ENCODE peak calls at places on chromosome 15, in nine cellular contexts. D is brain microvascular endothelial cell, B is lower lobe of right lung, H is testis, P is transverse colon, Q is HepG2, L is heart right ventricle, O is ascending aorta, X is HCT116. M is an unnamed sample.

GRCh38 chr15:42805266-42805665 is 68.3 kb upstream of the CDAN1 start:
- DNase-seq in O (no peak), H (no peak), P (no peak), D (no peak), X (no peak), B (no peak), Q (no peak), L (no peak), M (no peak)

GRCh38 chr15:41276821-41277220 is 45.8 kb downstream of the CHP1 start:
- DNase-seq in D (no peak), L (no peak), B (no peak), Q (no peak), O (no peak), P (no peak), X (no peak), H (no peak), M (no peak)

GRCh38 chr15:32718822-32719716 is 1.3 kb downstream of the GREM1 start:
- DNase-seq in X (no peak), O (no peak), D (no peak), L (no peak), B (peak; percentile 48), Q (no peak), P (peak; percentile 17), H (no peak), M (no peak)

GRCh38 chr15:39710681-39711080 is 72.0 kb downstream of the FSIP1 start:
- DNase-seq in L (no peak), O (no peak), D (no peak), Q (no peak), P (no peak), H (no peak), B (no peak), X (no peak), M (no peak)

GRCh38 chr15:39574416-39574815 is 6.5 kb upstream of the THBS1 start:
- DNase-seq in Q (no peak), X (no peak), L (no peak), D (no peak), P (no peak), B (no peak), O (no peak), H (no peak), M (no peak)

GRCh38 chr15:101684384-101684783 is 32.2 kb upstream of the TM2D3 start:
- DNase-seq in X (no peak), Q (no peak), L (no peak), P (no peak), H (no peak), D (peak; percentile 86), B (no peak), O (no peak), M (no peak)

GRCh38 chr15:88257311-88257901 is 867 bp upstream of the NTRK3 start:
- DNase-seq in Q (no peak), L (no peak), H (no peak), O (no peak), X (no peak), P (no peak), D (no peak), B (no peak), M (no peak)

GRCh38 chr15:60399931-60400330 is 2.1 kb upstream of the ANXA2 start:
- DNase-seq in P (no peak), H (no peak), L (no peak), D (no peak), O (no peak), X (no peak), B (no peak), Q (no peak), M (no peak)

GRCh38 chr15:70442211-70442610 is 321.1 kb downstream of the UACA start:
- DNase-seq in Q (no peak), B (no peak), D (no peak), P (no peak), H (no peak), O (no peak), L (no peak), X (no peak), M (no peak)

GRCh38 chr15:39934415-39935044 is 615 bp downstream of the EIF2AK4 start:
- DNase-seq in Q (peak; percentile 9), P (no peak), H (no peak), L (no peak), B (no peak), D (no peak), O (no peak), X (no peak), M (no peak)

GRCh38 chr15:50911001-50911400 is 2.5 kb downstream of the AP4E1 start:
- DNase-seq in X (no peak), B (no peak), H (no peak), D (no peak), L (no peak), Q (no peak), O (no peak), P (no peak), M (no peak)

GRCh38 chr15:55912982-55913381 is 80.4 kb downstream of the NEDD4 start:
- DNase-seq in L (no peak), P (no peak), Q (no peak), X (no peak), D (no peak), H (no peak), B (no peak), O (no peak), M (no peak)

DNA sequence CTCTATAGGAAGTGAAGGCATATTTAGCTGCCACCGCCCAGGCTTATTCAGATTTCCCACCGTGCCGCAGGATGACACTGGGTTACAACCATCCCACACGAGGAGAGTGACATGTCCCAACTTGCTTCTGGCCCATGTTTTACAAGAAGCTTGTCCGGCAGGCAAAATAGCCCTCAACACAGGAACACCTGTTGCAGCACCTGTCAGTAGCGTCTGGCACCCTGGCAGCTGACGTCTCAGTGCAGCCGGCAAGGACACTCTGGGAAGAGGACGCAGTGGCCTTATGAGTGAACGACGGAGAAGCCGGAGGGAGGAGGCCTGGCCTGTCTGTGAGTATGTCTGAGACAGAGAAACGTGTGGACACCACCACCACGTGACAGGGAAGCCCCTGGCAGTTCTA is 32.1 kb downstream of the FAM174B start:
- DNase-seq in H (no peak), D (no peak), O (no peak), Q (no peak), L (no peak), B (no peak), P (peak; percentile 28), X (no peak), M (no peak)
- H3K27me3 ChIP-seq in H (no peaks in the 10 kb centered on the region), D (no peaks in the 10 kb centered on the region), O (no peaks in the 10 kb centered on the region), Q (no peaks in the 10 kb centered on the region), L (no peaks in the 10 kb centered on the region), B (no peaks in the 10 kb centered on the region), P (no peaks in the 10 kb centered on the region), X (no peaks in the 10 kb centered on the region), M (no peaks in the 10 kb centered on the region)

GRCh38 chr15:83747718-83748110 is 93.8 kb downstream of the ADAMTSL3 start:
- DNase-seq in B (no peak), P (no peak), L (no peak), D (no peak), O (no peak), H (no peak), Q (no peak), X (no peak), M (no peak)

GRCh38 chr15:83745771-83746170 is 91.8 kb downstream of the ADAMTSL3 start:
- DNase-seq in L (no peak), P (no peak), B (no peak), H (no peak), O (no peak), Q (no peak), D (no peak), X (no peak), M (no peak)

GRCh38 chr15:83746231-83746630 is 92.3 kb downstream of the ADAMTSL3 start:
- DNase-seq in L (no peak), O (no peak), Q (no peak), X (no peak), D (no peak), H (no peak), B (no peak), P (no peak), M (no peak)

GRCh38 chr15:83747050-83747717 is 93.3 kb downstream of the ADAMTSL3 start:
- DNase-seq in O (no peak), B (no peak), H (peak; percentile 46), Q (peak; percentile 2), D (peak; percentile 40), X (peak; percentile 3), P (no peak), L (no peak), M (no peak)
- TF ChIP-seq CTCF in O (peak; percentile 62), B (peak; percentile 18), H (no peak), Q (peak; percentile 42), D (peak; percentile 46), X (peak; percentile 17), P (no peak), L (peak; percentile 40), M (no peak)

DNA sequence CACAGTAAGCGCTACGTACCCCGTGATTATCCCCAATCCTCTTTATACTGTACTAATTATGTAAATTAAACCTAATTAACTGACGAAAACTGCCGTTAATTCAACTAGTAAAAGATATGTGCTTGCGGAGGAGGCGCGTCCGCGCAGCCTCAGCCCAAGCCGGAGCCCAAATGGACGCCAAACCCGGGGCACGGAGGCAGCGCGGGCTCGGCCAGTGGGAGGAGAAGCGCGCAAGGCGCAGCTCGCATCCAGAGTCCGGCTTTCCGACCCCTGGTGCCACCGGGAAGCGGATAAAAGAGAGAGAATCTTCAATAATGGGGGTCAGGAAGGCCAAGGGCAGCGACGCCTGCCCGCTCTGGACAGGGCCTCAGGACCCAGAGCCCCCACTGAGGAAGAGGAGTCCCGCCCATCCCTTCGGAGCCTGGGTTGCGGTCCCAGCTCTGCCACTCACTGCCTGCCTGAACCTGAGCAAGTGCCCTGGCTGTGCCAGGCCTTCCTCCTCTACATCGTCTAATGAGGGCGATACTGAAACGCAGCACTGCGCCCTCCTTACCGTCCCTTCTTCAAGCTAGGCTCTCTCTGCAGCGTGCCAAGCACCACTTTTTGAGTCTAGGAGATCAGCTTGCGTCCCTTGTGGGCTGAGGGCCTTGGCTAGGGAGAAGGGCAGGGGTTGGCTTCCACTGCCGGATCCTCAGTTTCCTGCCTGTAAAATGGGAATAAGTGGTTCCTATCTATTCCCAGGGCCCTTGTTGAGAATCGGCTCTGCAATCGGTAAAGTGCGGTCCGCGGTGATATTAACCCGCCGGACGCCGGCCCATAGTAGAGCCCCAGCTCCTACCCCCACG is 4.9 kb upstream of the SKOR1 start:
- DNase-seq in B (no peak), O (no peak), H (no peak), X (no peak), L (no peak), Q (no peak), D (no peak), P (no peak), M (no peak)
- H3K27me3 ChIP-seq in B (peaks cover 88% of the 10 kb centered on the region), O (peaks cover 37% of the 10 kb centered on the region), H (no peaks in the 10 kb centered on the region), X (no peaks in the 10 kb centered on the region), L (peaks cover 100% of the 10 kb centered on the region), Q (peaks cover 13% of the 10 kb centered on the region), D (peaks cover 71% of the 10 kb centered on the region), P (peaks cover 89% of the 10 kb centered on the region), M (peaks cover 14% of the 10 kb centered on the region)

GRCh38 chr15:92200891-92201290 is 192.8 kb upstream of the ST8SIA2 start:
- DNase-seq in D (no peak), P (no peak), H (no peak), O (no peak), X (no peak), L (no peak), Q (no peak), B (no peak), M (no peak)

DNA sequence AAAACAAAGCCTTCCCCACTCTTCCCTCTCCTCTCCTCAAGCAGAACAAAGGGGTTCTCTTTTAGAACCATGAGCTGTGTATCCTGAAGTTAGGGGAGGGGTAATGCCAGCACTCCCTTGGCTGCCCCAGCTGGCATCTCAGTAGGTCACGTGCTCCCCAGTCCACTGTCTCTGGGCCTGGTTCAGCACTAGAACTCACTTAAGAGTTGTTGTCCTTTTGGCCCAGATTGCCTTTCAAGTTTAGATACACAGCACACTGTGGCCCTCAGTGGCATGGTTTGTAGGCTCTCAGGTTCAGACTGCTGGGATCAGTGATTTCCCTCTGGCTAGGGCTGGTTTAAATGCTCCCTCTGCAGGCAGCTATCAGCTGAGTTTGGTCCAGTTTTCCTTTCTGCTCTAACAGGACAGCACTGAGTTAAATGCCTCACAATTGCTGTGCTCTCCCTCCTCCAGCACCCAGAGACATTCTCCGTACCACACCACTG is 188.4 kb upstream of the ST8SIA2 start:
- DNase-seq in D (no peak), B (no peak), X (no peak), L (no peak), O (no peak), P (peak; percentile 14), H (no peak), Q (peak; percentile 3), M (no peak)
- TF ChIP-seq CTCF in D (no peak), B (no peak), X (no peak), L (peak; percentile 32), O (no peak), P (no peak), H (no peak), Q (peak; percentile 75), M (peak; percentile 23)

M was measured in GM06990.